ENCODE peak calls at places on chromosomes 3 and 15, in nine cellular contexts. M, Z, I, Q, L, P, E, J and W are unnamed samples.

GRCh38 chr15:56366211-56366610 is 985 bp downstream of the TEX9 start:
- DNase-seq in M (no peak), Z (no peak), I (no peak), Q (no peak), L (no peak), P (no peak), E (peak; percentile 36), J (no peak), W (no peak)

GRCh38 chr3:106251160-106251892 is 382.5 kb upstream of the CBLB start:
- DNase-seq in M (no peak), Z (no peak), I (no peak), Q (no peak), L (no peak), P (no peak), E (no peak), J (no peak), W (no peak)

GRCh38 chr15:31145271-31145911 is 43.9 kb upstream of the TRPM1 start:
- DNase-seq in M (no peak), Z (no peak), I (no peak), Q (no peak), L (no peak), P (no peak), E (no peak), J (peak; percentile 9), W (no peak)

GRCh38 chr3:53730565-53730964 is 115.7 kb downstream of the CHDH start:
- DNase-seq in M (no peak), Z (no peak), I (no peak), Q (no peak), L (no peak), P (no peak), E (no peak), J (no peak), W (peak; percentile 6)

GRCh38 chr3:155853214-155854146 is 747 bp downstream of the SLC33A1 start:
- DNase-seq in M (peak; percentile 54), Z (peak; percentile 51), I (no peak), Q (no peak), L (no peak), P (peak; percentile 43), E (peak; percentile 60), J (peak; percentile 23), W (no peak)

GRCh38 chr3:103136621-103137020 is 701.8 kb downstream of the ZPLD1 start:
- DNase-seq in M (no peak), Z (no peak), I (no peak), Q (no peak), L (no peak), P (no peak), E (no peak), J (no peak), W (no peak)

GRCh38 chr3:160448845-160449659 is 534 bp downstream of the TRIM59 start:
- DNase-seq in M (no peak), Z (peak; percentile 18), I (no peak), Q (no peak), L (no peak), P (peak; percentile 70), E (no peak), J (peak; percentile 67), W (no peak)

GRCh38 chr3:68090571-68090970 is 436.2 kb upstream of the SUCLG2 start:
- DNase-seq in M (no peak), Z (no peak), I (no peak), Q (no peak), L (no peak), P (no peak), E (no peak), J (no peak), W (no peak)

GRCh38 chr3:194998948-194999347 is 272.0 kb downstream of the XXYLT1 start:
- DNase-seq in M (no peak), Z (no peak), I (no peak), Q (no peak), L (peak; percentile 36), P (no peak), E (no peak), J (no peak), W (no peak)

GRCh38 chr15:63408514-63408913 is 26.9 kb upstream of the CA12 start:
- DNase-seq in M (no peak), Z (no peak), I (no peak), Q (no peak), L (no peak), P (no peak), E (no peak), J (peak; percentile 22), W (no peak)

GRCh38 chr3:179526482-179526881 is 36.2 kb upstream of the ACTL6A start:
- DNase-seq in M (no peak), Z (no peak), I (no peak), Q (no peak), L (no peak), P (no peak), E (no peak), J (no peak), W (no peak)

GRCh38 chr3:55474213-55474632 is 12.9 kb downstream of the WNT5A start:
- DNase-seq in M (no peak), Z (no peak), I (no peak), Q (no peak), L (no peak), P (no peak), E (peak; percentile 72), J (no peak), W (no peak)

GRCh38 chr15:99307735-99308134 is 56.5 kb downstream of the LRRC28 start:
- DNase-seq in M (no peak), Z (no peak), I (no peak), Q (no peak), L (no peak), P (no peak), E (no peak), J (peak; percentile 33), W (no peak)

GRCh38 chr3:167783781-167784180 is 48.3 kb downstream of the SERPINI1 start:
- DNase-seq in M (no peak), Z (no peak), I (no peak), Q (no peak), L (no peak), P (no peak), E (no peak), J (no peak), W (no peak)

GRCh38 chr3:31550452-31551251 is 17.9 kb downstream of the STT3B start:
- DNase-seq in M (peak; percentile 12), Z (no peak), I (no peak), Q (no peak), L (no peak), P (peak; percentile 49), E (peak; percentile 51), J (peak; percentile 40), W (peak; percentile 17)

GRCh38 chr3:137998643-137999042 is 11.3 kb upstream of the CLDN18 start:
- DNase-seq in M (no peak), Z (no peak), I (no peak), Q (no peak), L (no peak), P (no peak), E (no peak), J (no peak), W (no peak)

GRCh38 chr15:41394924-41395323 is 7.4 kb downstream of the NDUFAF1 start:
- DNase-seq in M (no peak), Z (no peak), I (no peak), Q (no peak), L (no peak), P (no peak), E (no peak), J (no peak), W (no peak)

DNA sequence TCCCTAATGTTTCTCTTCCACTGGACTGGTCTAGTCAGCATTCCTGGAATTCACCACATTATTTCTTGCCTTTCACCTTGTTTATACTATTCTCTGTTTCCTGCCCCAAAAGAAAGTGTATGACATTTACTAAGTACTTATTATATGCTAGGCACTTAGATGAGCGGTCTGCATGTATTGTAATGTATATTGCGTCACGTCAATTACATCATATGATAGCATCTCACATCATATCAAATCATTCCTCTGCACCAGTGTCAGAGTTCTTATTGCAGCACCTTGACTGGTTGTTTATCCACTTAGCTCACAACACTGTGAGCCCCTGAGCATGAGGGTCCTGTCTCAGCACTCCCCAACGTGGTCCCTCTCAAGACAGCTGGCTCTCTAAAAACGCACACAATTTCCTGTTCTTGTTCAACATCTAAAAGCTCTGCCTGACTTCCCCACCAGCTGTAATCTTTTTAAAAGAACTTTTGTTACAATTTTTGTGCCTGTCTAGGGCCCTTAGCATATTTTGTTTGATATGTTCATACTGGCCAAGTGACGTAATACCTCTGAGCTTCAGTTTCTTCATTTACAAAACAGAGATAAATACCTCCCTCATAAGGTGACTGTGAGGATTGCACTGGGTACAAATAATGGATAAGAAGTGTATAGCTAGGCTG is 58.8 kb downstream of the ARHGAP31 start:
- DNase-seq in M (peak; percentile 50), Z (no peak), I (no peak), Q (peak; percentile 51), L (no peak), P (peak; percentile 67), E (peak; percentile 54), J (peak; percentile 80), W (peak; percentile 59)
- TF ChIP-seq CTCF in M (peak; percentile 42), Z (peak; percentile 19), I (peak; percentile 34), Q (peak; percentile 58), L (peak; percentile 56), P (peak; percentile 66), E (peak; percentile 56), J (peak; percentile 31), W (peak; percentile 42)

DNA sequence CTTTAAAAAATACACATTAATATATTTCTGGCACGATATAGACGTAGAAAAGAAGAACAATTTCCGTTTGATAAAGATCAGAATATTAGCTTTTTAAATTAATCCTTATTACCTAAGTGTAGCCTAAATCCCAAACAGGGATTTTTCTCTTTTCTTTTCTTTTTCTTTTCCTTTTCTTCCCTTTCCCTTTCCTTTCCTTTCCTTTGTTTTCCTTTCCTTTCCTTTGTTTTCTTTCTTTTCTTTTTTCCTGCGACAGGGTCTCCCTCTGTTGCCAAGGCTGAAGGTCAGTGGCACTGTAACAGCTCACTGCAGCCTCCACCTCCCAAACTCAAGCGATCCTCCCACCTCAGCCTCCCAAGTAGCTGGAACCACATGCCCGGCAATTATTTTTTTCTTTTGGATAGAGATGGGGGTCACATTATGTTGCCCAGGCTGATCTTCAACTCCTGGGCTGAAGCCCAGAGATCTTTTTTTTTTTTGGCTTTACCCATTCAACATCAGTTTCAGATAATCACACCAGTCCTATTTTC is 1.8 kb upstream of the USF3 start:
- DNase-seq in M (no peak), Z (no peak), I (no peak), Q (no peak), L (no peak), P (no peak), E (no peak), J (no peak), W (no peak)
- H3K27ac ChIP-seq in M (peak overlapping the region; percentile 92), Z (no peak overlapping the region), I (no peak overlapping the region), Q (peak overlapping the region; percentile 57), L (peak overlapping the region; percentile 89), P (no peak overlapping the region), E (no peak overlapping the region), J (no peak overlapping the region), W (no peak overlapping the region)

DNA sequence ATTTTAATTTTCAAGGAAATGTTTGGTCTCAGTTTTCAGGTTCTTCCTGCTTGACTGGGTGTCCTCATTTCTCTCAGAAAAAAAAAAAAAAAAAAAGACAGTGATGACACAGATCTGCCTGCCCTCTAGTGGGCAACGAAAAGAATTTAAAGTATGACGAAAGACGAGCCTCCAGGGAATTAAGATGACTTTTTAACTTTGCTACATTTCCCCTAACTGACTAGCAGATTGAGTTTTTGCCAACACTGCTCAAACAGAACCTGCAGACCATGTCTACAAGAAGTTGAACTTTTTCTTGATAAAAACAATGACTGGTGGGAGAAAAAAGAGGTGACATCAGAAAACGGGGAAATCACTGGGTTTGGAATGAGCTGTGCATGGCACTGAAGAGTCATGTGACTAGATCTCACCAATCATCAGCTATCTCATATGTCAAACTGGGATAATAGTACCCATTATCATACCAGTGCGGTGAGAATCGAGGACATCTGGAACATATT is 40.8 kb downstream of the EOMES start:
- DNase-seq in M (peak; percentile 81), Z (no peak), I (peak; percentile 38), Q (peak; percentile 59), L (no peak), P (peak; percentile 79), E (peak; percentile 91), J (peak; percentile 89), W (peak; percentile 68)
- H3K4me3 ChIP-seq in M (no peak overlapping the region), Z (no peak overlapping the region), I (no peak overlapping the region), Q (no peak overlapping the region), L (no peak overlapping the region), P (peak overlapping the region; percentile 34), E (no peak overlapping the region), J (no peak overlapping the region), W (peak overlapping the region; percentile 37)

GRCh38 chr15:44195151-44195740 is at the start of gene FRMD5:
- DNase-seq in M (peak; percentile 95), Z (peak; percentile 92), I (peak; percentile 74), Q (peak; percentile 92), L (peak; percentile 87), P (peak; percentile 87), E (peak; percentile 99), J (peak; percentile 96), W (peak; percentile 95)
- TF ChIP-seq CTCF in M (peak; percentile 32), Z (peak; percentile 38), I (peak; percentile 17), Q (peak; percentile 70), L (peak; percentile 43), P (peak; percentile 41), E (no peak), J (peak; percentile 66), W (peak; percentile 67)